ENCODE peak calls at places on chromosome 2, in six cellular contexts. Y is AG04450, H is lung, R is mucosa of descending colon, V is AG04449, N is transverse colon. X is an unnamed sample.

GRCh38 chr2:88933980-88934379 is 242.5 kb downstream of the RPIA start:
- DNase-seq in Y (no peak), H (no peak), N (no peak), V (no peak), R (no peak), X (no peak)

GRCh38 chr2:152468832-152469692 is 134.1 kb downstream of the FMNL2 start:
- DNase-seq in V (no peak), H (no peak), R (no peak), N (peak; percentile 16), Y (no peak), X (no peak)

GRCh38 chr2:235141411-235142128 is 189.8 kb downstream of the SH3BP4 start:
- DNase-seq in V (no peak), H (no peak), N (no peak), R (no peak), Y (no peak), X (no peak)

GRCh38 chr2:3269425-3270094 is 108.1 kb downstream of the EIPR1 start:
- DNase-seq in Y (no peak), R (no peak), V (no peak), N (no peak), H (no peak), X (no peak)

GRCh38 chr2:205903549-205904129 is 182.3 kb downstream of the INO80D start:
- DNase-seq in H (no peak), V (no peak), N (peak; percentile 74), R (peak; percentile 79), Y (no peak), X (no peak)

GRCh38 chr2:114442545-114442944 is at the start of gene DPP10:
- DNase-seq in V (no peak), R (peak; percentile 32), N (peak; percentile 19), H (no peak), Y (no peak), X (no peak)

GRCh38 chr2:215434447-215435260 is 1.2 kb downstream of the FN1 start:
- DNase-seq in Y (no peak), N (no peak), V (no peak), R (no peak), H (no peak), X (no peak)

GRCh38 chr2:83969085-83969484 is 490.0 kb downstream of the SUCLG1 start:
- DNase-seq in Y (no peak), R (no peak), H (no peak), N (no peak), V (no peak), X (no peak)

GRCh38 chr2:143284087-143284675 is 155.0 kb downstream of the ARHGAP15 start:
- DNase-seq in H (no peak), Y (no peak), V (no peak), N (no peak), R (no peak), X (no peak)

GRCh38 chr2:186610785-186611184 is 20.9 kb downstream of the ITGAV start:
- DNase-seq in V (no peak), Y (no peak), R (no peak), H (no peak), N (no peak), X (no peak)

GRCh38 chr2:56539618-56540017 is 355.8 kb downstream of the CCDC85A start:
- DNase-seq in N (no peak), H (no peak), R (no peak), V (no peak), Y (no peak), X (no peak)

GRCh38 chr2:48435909-48436308 is 94.0 kb upstream of the STON1 start:
- DNase-seq in R (no peak), N (no peak), V (no peak), H (no peak), Y (no peak), X (no peak)

GRCh38 chr2:33377048-33377447 is 99.4 kb upstream of the RASGRP3 start:
- DNase-seq in V (no peak), Y (no peak), R (no peak), N (no peak), H (no peak), X (no peak)

GRCh38 chr2:38754049-38754448 is 2.9 kb upstream of the SRSF7 start:
- DNase-seq in N (no peak), R (no peak), Y (no peak), H (no peak), V (no peak), X (no peak)

GRCh38 chr2:46073540-46074018 is 223.6 kb upstream of the EPAS1 start:
- DNase-seq in H (no peak), R (no peak), Y (peak; percentile 82), N (no peak), V (peak; percentile 93), X (peak; percentile 97)

GRCh38 chr2:128549094-128549493 is 230.4 kb upstream of the HS6ST1 start:
- DNase-seq in V (no peak), N (no peak), Y (no peak), H (no peak), R (no peak), X (no peak)

GRCh38 chr2:212147921-212148513 is 390.6 kb downstream of the ERBB4 start:
- DNase-seq in R (no peak), H (no peak), N (no peak), V (no peak), Y (no peak), X (no peak)

GRCh38 chr2:234690569-234691225 is 193.8 kb upstream of the ARL4C start:
- DNase-seq in R (no peak), Y (no peak), N (no peak), V (no peak), H (no peak), X (no peak)

GRCh38 chr2:10918661-10919414 is 7.1 kb downstream of the KCNF1 start:
- DNase-seq in H (no peak), Y (no peak), R (peak; percentile 62), V (no peak), N (no peak), X (no peak)

GRCh38 chr2:18505703-18506341 is 54.6 kb downstream of the RDH14 start:
- DNase-seq in V (no peak), N (no peak), Y (no peak), R (no peak), H (no peak), X (no peak)

GRCh38 chr2:239820836-239821693 is 204.1 kb downstream of the NDUFA10 start:
- DNase-seq in H (peak; percentile 26), V (no peak), R (peak; percentile 14), Y (no peak), N (no peak), X (no peak)

GRCh38 chr2:120783371-120783791 is 47.7 kb downstream of the GLI2 start:
- DNase-seq in H (no peak), Y (no peak), V (no peak), R (no peak), N (no peak), X (no peak)

GRCh38 chr2:188330316-188331053 is 38.8 kb downstream of the GULP1 start:
- DNase-seq in H (no peak), R (no peak), Y (no peak), V (no peak), N (no peak), X (no peak)

GRCh38 chr2:15311201-15311882 is 249.8 kb downstream of the NBAS start:
- DNase-seq in V (no peak), H (no peak), R (no peak), Y (no peak), N (no peak), X (no peak)

GRCh38 chr2:136394136-136395060 is 276.4 kb upstream of the CXCR4 start:
- DNase-seq in H (no peak), R (no peak), Y (no peak), N (no peak), V (no peak), X (no peak)

GRCh38 chr2:104733544-104733943 is 120.4 kb upstream of the POU3F3 start:
- DNase-seq in V (no peak), R (no peak), H (no peak), Y (no peak), N (peak; percentile 10), X (no peak)

GRCh38 chr2:167844714-167845530 is 402.5 kb downstream of the STK39 start:
- DNase-seq in Y (no peak), N (peak; percentile 66), R (peak; percentile 55), V (no peak), H (no peak), X (no peak)
- TF ChIP-seq CTCF in Y (no peak), N (peak; percentile 31), R (no peak), V (no peak), H (no peak), X (no peak)

GRCh38 chr2:131034122-131035051 is 58.9 kb downstream of the FAM168B start:
- DNase-seq in R (no peak), V (no peak), Y (no peak), H (no peak), N (no peak), X (no peak)
- H3K4me3 ChIP-seq in R (no peak overlapping the region), V (peak overlapping the region; percentile 50), Y (peak overlapping the region; percentile 25), H (no peak overlapping the region), N (peak overlapping the region; percentile 51), X (peak overlapping the region; percentile 54)

GRCh38 chr2:157093666-157094065 is 163.8 kb upstream of the GALNT5 start:
- DNase-seq in Y (no peak), H (no peak), V (no peak), N (no peak), R (no peak), X (no peak)
- TF ChIP-seq CTCF in Y (no peak), H (no peak), V (no peak), N (no peak), R (no peak), X (no peak)

GRCh38 chr2:111675419-111676194 is 208.4 kb downstream of the ANAPC1 start:
- DNase-seq in R (no peak), N (no peak), Y (no peak), V (no peak), H (no peak), X (no peak)
- H3K4me3 ChIP-seq in R (no peak overlapping the region), N (no peak overlapping the region), Y (no peak overlapping the region), V (no peak overlapping the region), H (no peak overlapping the region), X (no peak overlapping the region)

GRCh38 chr2:160324917-160325316 is 124.8 kb upstream of the ITGB6 start:
- DNase-seq in H (no peak), R (no peak), Y (no peak), N (no peak), V (no peak), X (no peak)
- TF ChIP-seq CTCF in H (no peak), R (no peak), Y (no peak), N (no peak), V (no peak), X (no peak)

GRCh38 chr2:101001713-101002561 is at the start of gene RPL31:
- DNase-seq in N (peak; percentile 98), R (peak; percentile 97), H (peak; percentile 98), V (peak; percentile 80), Y (peak; percentile 90), X (peak; percentile 87)

GRCh38 chr2:101002562-101003277 is 631 bp downstream of the RPL31 start:
- DNase-seq in V (no peak), H (no peak), R (no peak), Y (no peak), N (peak; percentile 21), X (no peak)

GRCh38 chr2:101006065-101006715 is 4.1 kb downstream of the RPL31 start:
- DNase-seq in H (no peak), Y (no peak), R (no peak), N (no peak), V (no peak), X (no peak)

GRCh38 chr2:101003278-101003775 is 1.2 kb downstream of the RPL31 start:
- DNase-seq in Y (no peak), R (no peak), V (no peak), N (no peak), H (no peak), X (no peak)

GRCh38 chr2:101004671-101005325 is 2.7 kb downstream of the RPL31 start:
- DNase-seq in Y (no peak), N (no peak), V (no peak), R (no peak), H (no peak), X (no peak)
- H3K4me3 ChIP-seq in Y (peak overlapping the region; percentile 96), N (no peak overlapping the region), V (peak overlapping the region; percentile 19), R (no peak overlapping the region), H (no peak overlapping the region), X (peak overlapping the region; percentile 8)

X was measured in AG09309.